ENCODE peak calls at places on chromosomes 3 and 15, in nine cellular contexts. R, K, G, M, Y, D, Q, H and T are unnamed samples.

GRCh38 chr3:152210697-152211096 is 58.0 kb upstream of the MBNL1 start:
- DNase-seq in Y (no peak), H (no peak), M (no peak), K (no peak), Q (no peak), D (no peak), G (no peak), R (no peak), T (no peak)

GRCh38 chr15:75989875-75990274 is 22.3 kb downstream of the NRG4 start:
- DNase-seq in Y (no peak), G (no peak), K (no peak), Q (no peak), H (no peak), R (no peak), D (no peak), M (no peak), T (no peak)

GRCh38 chr3:177441813-177442646 is 244.7 kb upstream of the TBL1XR1 start:
- DNase-seq in Q (peak), M (no peak), G (no peak), R (no peak), D (peak), Y (no peak), K (no peak), H (no peak), T (peak)

GRCh38 chr15:29670266-29670665 is 152.0 kb downstream of the TJP1 start:
- DNase-seq in R (no peak), K (no peak), Q (no peak), G (no peak), D (no peak), Y (no peak), M (no peak), H (peak), T (no peak)

GRCh38 chr3:54968546-54969172 is 40.8 kb upstream of the LRTM1 start:
- DNase-seq in H (no peak), D (peak), R (peak), K (no peak), G (no peak), Y (no peak), Q (no peak), M (no peak), T (no peak)

GRCh38 chr15:83012038-83012490 is 625 bp upstream of the C15orf40 start:
- DNase-seq in R (no peak), G (peak), H (no peak), Y (no peak), D (peak), Q (no peak), M (no peak), K (no peak), T (no peak)

GRCh38 chr3:190886945-190887344 is 24.5 kb upstream of the GMNC start:
- DNase-seq in H (peak), R (no peak), Y (no peak), M (no peak), D (no peak), Q (no peak), G (no peak), K (peak), T (no peak)

GRCh38 chr15:95693917-95694316 is 636.6 kb upstream of the NR2F2 start:
- DNase-seq in R (no peak), H (no peak), G (no peak), K (no peak), Q (no peak), M (no peak), Y (no peak), D (peak), T (no peak)

GRCh38 chr3:78689378-78689777 is 1078.4 kb downstream of the ROBO1 start:
- DNase-seq in Y (no peak), M (no peak), G (no peak), K (no peak), Q (no peak), R (no peak), D (no peak), H (no peak), T (no peak)

GRCh38 chr3:100436951-100437350 is 35.6 kb downstream of the LNP1 start:
- DNase-seq in R (no peak), M (no peak), K (no peak), Y (no peak), G (no peak), D (peak), H (peak), Q (no peak), T (no peak)

GRCh38 chr3:158731938-158732855 is at the start of gene RARRES1:
- DNase-seq in Y (peak), G (peak), H (no peak), D (peak), K (peak), Q (no peak), R (peak), M (no peak), T (no peak)

GRCh38 chr3:194587438-194587931 is 45.7 kb downstream of the TMEM44 start:
- DNase-seq in R (no peak), D (peak), K (no peak), M (no peak), H (peak), G (no peak), Q (no peak), Y (no peak), T (no peak)

GRCh38 chr3:127674099-127674792 is 1.5 kb downstream of the ABTB1 start:
- DNase-seq in Y (no peak), D (no peak), R (no peak), G (no peak), M (no peak), K (no peak), Q (no peak), H (no peak), T (no peak)

GRCh38 chr15:59825926-59826325 is 136.8 kb upstream of the BNIP2 start:
- DNase-seq in D (no peak), Y (no peak), M (no peak), K (no peak), Q (no peak), R (no peak), G (no peak), H (peak), T (no peak)

GRCh38 chr15:42494998-42495360 is 455 bp upstream of the SNAP23 start:
- DNase-seq in H (peak), K (peak), D (peak), Y (peak), R (peak), G (peak), Q (peak), M (no peak), T (no peak)

GRCh38 chr15:33156021-33156420 is 38.5 kb downstream of the FMN1 start:
- DNase-seq in R (no peak), K (no peak), Q (no peak), Y (no peak), G (no peak), M (no peak), D (no peak), H (no peak), T (no peak)
- TF ChIP-seq EZH2phosphoT487 in R (no peak), K (no peak), Q (no peak), Y (no peak), G (no peak), M (no peak), D (no peak), H (no peak), T (no peak)

DNA sequence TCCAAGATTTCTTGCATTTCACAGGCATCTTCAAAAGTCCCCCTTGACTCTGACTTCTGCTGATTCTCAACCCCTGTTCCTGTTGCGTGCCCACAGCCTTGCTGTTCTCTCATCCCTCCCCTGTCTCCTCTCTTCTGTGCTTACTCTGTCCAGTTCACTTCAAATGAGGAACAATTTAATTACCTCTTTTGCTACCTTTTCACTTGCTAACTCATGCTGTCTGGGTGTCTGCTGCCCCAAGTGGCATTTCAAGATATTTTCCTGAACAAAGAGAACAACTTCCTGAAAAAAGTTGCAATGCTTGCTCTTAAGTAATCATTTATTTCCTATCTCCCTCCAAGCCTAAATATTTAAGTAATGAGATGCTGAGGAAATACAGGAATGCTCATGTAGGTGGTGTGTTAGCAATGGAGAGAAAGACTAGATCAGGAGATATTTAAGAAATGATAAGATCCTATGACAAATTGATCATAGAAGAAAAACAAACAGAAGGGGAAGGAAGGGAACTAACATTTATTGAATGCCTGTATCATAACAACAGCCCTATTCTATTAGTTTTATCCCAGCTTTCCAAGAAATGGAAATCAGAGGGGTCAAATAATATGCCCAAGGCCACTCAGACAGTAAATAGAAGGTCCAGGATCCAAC is 42.2 kb downstream of the SV2B start:
- DNase-seq in K (no peak), H (peak), D (peak), G (peak), Y (no peak), R (peak), M (no peak), Q (peak), T (peak)
- TF ChIP-seq EZH2phosphoT487 in K (no peak), H (no peak), D (no peak), G (no peak), Y (no peak), R (no peak), M (no peak), Q (no peak), T (no peak)

GRCh38 chr15:57384816-57385215 is 8.5 kb downstream of the CGNL1 start:
- DNase-seq in K (no peak), M (no peak), Q (no peak), Y (no peak), G (no peak), R (no peak), H (peak), D (peak), T (no peak)
- TF ChIP-seq EZH2phosphoT487 in K (no peak), M (no peak), Q (no peak), Y (no peak), G (no peak), R (no peak), H (no peak), D (no peak), T (no peak)

GRCh38 chr3:39385456-39386098 is 2.4 kb downstream of the SLC25A38 start:
- DNase-seq in K (no peak), Y (no peak), G (no peak), Q (no peak), M (no peak), R (no peak), H (no peak), D (no peak), T (no peak)

GRCh38 chr3:39387411-39387975 is 4.3 kb downstream of the SLC25A38 start:
- DNase-seq in M (no peak), Q (no peak), R (no peak), K (no peak), G (no peak), Y (no peak), H (no peak), D (no peak), T (no peak)

GRCh38 chr3:39383913-39384664 is 919 bp downstream of the SLC25A38 start:
- DNase-seq in D (peak), G (peak), K (peak), Q (peak), R (peak), H (peak), M (peak), Y (peak), T (peak)

GRCh38 chr3:39384665-39385000 is 1.5 kb downstream of the SLC25A38 start:
- DNase-seq in Q (no peak), Y (no peak), K (no peak), D (no peak), G (no peak), H (no peak), R (no peak), M (no peak), T (no peak)

DNA sequence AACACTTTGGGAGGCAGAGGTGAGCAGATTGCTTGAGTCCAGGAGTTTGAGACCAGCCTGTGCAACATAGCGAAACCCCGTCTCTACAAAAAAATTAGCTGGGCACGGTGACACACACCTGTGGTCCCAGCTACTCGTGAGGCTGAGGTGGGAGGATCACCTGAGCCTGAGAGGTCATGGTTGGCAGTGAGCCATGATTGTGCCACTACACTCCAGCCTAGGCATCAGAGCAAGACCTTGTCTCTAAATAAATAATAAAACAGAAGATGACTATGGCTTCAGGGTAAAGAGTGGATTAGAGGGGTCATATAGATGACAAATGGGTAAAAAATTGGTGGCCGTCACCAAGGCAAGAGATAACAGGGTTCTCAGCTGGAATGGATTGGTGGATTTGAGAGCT is 3.2 kb downstream of the SLC25A38 start:
- DNase-seq in K (no peak), Y (no peak), H (no peak), Q (no peak), G (no peak), M (no peak), D (no peak), R (no peak), T (no peak)
- TF ChIP-seq EZH2phosphoT487 in K (no peak), Y (no peak), H (no peak), Q (no peak), G (no peak), M (no peak), D (no peak), R (no peak), T (no peak)

GRCh38 chr15:74196175-74196574 is 6.4 kb downstream of the STRA6 start:
- DNase-seq in Q (no peak), Y (no peak), M (peak), H (peak), K (peak), R (no peak), D (peak), G (no peak), T (no peak)
- TF ChIP-seq EZH2phosphoT487 in Q (no peak), Y (no peak), M (no peak), H (no peak), K (no peak), R (no peak), D (no peak), G (no peak), T (no peak)

GRCh38 chr3:184040010-184040409 is 8.5 kb downstream of the HTR3D start:
- DNase-seq in G (peak), D (peak), Y (peak), M (peak), Q (no peak), H (peak), R (peak), K (peak), T (no peak)
- TF ChIP-seq EZH2phosphoT487 in G (no peak), D (no peak), Y (no peak), M (no peak), Q (no peak), H (no peak), R (no peak), K (no peak), T (no peak)

DNA sequence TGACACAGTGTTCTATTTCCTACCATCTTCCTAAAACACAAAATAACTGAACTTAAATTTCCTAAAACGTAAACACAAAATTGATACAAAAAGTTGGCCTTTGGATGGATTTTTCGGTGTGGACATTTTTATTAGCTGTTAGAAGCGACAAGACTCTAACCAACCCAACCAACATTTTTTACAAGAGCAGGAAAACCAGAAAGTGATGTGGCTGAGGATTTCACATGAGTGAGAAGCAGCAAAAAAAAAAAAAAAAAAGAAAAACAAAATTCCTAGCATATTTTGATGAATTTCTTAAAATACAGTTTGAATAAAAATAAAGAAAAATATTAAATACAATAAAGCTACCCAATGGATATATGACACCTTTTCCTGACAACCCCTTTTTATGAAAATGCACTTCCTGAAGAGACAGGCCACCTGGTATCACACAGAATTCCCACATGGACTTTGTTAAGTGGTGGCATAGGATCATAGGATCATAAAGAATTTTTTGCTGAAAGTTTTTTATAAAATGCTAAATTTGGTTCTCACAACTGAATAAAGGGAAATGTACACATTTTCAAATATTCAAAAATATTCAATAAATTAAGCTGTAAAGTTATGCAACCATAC is 102.3 kb upstream of the ROBO1 start:
- DNase-seq in H (no peak), D (no peak), Y (no peak), G (no peak), K (no peak), Q (no peak), M (no peak), R (no peak), T (no peak)
- TF ChIP-seq EZH2phosphoT487 in H (no peak), D (no peak), Y (no peak), G (no peak), K (no peak), Q (no peak), M (no peak), R (no peak), T (no peak)

DNA sequence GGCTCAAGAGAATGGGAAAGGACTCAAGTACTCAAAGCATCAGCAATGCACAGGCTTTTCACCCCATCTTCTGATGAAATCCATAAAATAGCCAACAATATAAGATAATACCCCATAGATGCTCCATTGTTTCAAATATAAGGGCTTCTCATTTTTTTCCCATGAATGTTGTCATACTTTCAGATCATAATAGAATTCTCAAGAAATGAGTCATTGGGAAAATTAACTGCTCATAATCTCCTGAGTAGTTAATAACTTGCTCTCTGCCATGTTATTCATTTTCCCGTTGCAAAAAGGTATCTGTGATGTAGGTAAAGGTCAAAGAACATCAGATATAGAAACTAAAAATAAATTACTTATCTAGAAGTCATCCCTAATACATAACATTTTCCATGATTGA is 121.9 kb downstream of the NSUN3 start:
- DNase-seq in K (no peak), G (no peak), H (peak), D (peak), Q (no peak), Y (no peak), M (no peak), R (no peak), T (no peak)
- TF ChIP-seq EZH2phosphoT487 in K (no peak), G (no peak), H (no peak), D (no peak), Q (no peak), Y (no peak), M (no peak), R (no peak), T (no peak)